ENCODE peak calls at places on chromosomes 4 and X, in five cellular contexts. Q, L, X, C and K are unnamed samples.
A peak's percentile ranks its signal among the peaks of the same experiment; 100 is the strongest.

GRCh38 chrX:45449982-45450381 is 249.3 kb upstream of the DIPK2B start:
- DNase-seq in X (no peak), C (no peak), L (no peak), Q (no peak), K (no peak)

GRCh38 chr4:19729873-19730735 is 521.6 kb upstream of the SLIT2 start:
- DNase-seq in X (no peak), Q (no peak), C (no peak), L (no peak), K (no peak)

GRCh38 chr4:150256841-150257273 is 178.6 kb downstream of the DCLK2 start:
- DNase-seq in L (no peak), X (no peak), C (no peak), Q (no peak), K (no peak)

GRCh38 chrX:72247206-72247944 is 8.5 kb upstream of the ERCC6L start:
- DNase-seq in Q (no peak), X (no peak), L (no peak), C (no peak), K (peak; percentile 16)

GRCh38 chr4:108035691-108036090 is 46.0 kb downstream of the HADH start:
- DNase-seq in L (no peak), C (no peak), Q (no peak), X (no peak), K (no peak)

GRCh38 chr4:53598901-53599300 is 7.6 kb upstream of the LNX1 start:
- DNase-seq in X (no peak), Q (no peak), C (no peak), L (no peak), K (no peak)

GRCh38 chr4:176635372-176636261 is 157.1 kb downstream of the VEGFC start:
- DNase-seq in Q (no peak), L (no peak), X (no peak), C (no peak), K (peak; percentile 53)

GRCh38 chrX:130020661-130021324 is 38.4 kb downstream of the BCORL1 start:
- DNase-seq in Q (no peak), L (no peak), X (no peak), C (no peak), K (no peak)

GRCh38 chrX:145792281-145792680 is 25.3 kb upstream of the SLITRK2 start:
- DNase-seq in C (no peak), L (no peak), X (no peak), Q (no peak), K (no peak)

GRCh38 chrX:72280210-72280882 is 3.3 kb upstream of the RPS4X start:
- DNase-seq in Q (no peak), X (no peak), L (no peak), C (no peak), K (no peak)

GRCh38 chrX:108165349-108166111 is 74.0 kb downstream of the ATG4A start:
- DNase-seq in X (no peak), L (no peak), Q (no peak), C (no peak), K (peak; percentile 33)

GRCh38 chr4:154049457-154050181 is 260.7 kb upstream of the SFRP2 start:
- DNase-seq in L (no peak), X (no peak), Q (peak; percentile 22), C (no peak), K (peak; percentile 88)

GRCh38 chr4:112266823-112267222 is 18.9 kb downstream of the TIFA start:
- DNase-seq in Q (no peak), X (no peak), C (no peak), L (no peak), K (no peak)

GRCh38 chrX:154458954-154459829 is 1.1 kb downstream of the PLXNA3 start:
- DNase-seq in L (no peak), C (no peak), X (no peak), Q (no peak), K (no peak)

GRCh38 chrX:47645530-47645929 is 4.8 kb downstream of the ELK1 start:
- DNase-seq in C (no peak), L (no peak), X (no peak), Q (no peak), K (no peak)

GRCh38 chr4:121370729-121371325 is 10.0 kb downstream of the QRFPR start:
- DNase-seq in X (no peak), Q (no peak), L (peak; percentile 36), C (peak; percentile 39), K (peak; percentile 10)

GRCh38 chr4:98720871-98721480 is 62.6 kb upstream of the TSPAN5 start:
- DNase-seq in C (no peak), Q (no peak), L (no peak), X (no peak), K (no peak)

GRCh38 chr4:6938237-6938636 is 28.6 kb downstream of the TBC1D14 start:
- DNase-seq in L (no peak), X (no peak), Q (no peak), C (no peak), K (no peak)

GRCh38 chr4:132493476-132493875 is 655.6 kb upstream of the PCDH10 start:
- DNase-seq in Q (no peak), L (no peak), X (no peak), C (no peak), K (no peak)